ENCODE peak calls at places on chromosomes 11 and 22, in eight cellular contexts. One of them, this sample, is unnamed.

GRCh38 chr22:25200967-25201366 is 1.3 kb downstream of the CRYBB3 start:
- DNase-seq in left cardiac atrium: no peak
- DNase-seq in NCI-H345: no peak
- DNase-seq in MM.1S: no peak
- DNase-seq in prostate gland: no peak
- DNase-seq in stimulated activated CD4-positive, alpha-beta T cell treated with anti-CD3 and anti-CD28 coated beads, Interleukin-15, amount 100 ng/mL, for 24 hours: no peak
- DNase-seq in heart left ventricle: no peak
- DNase-seq in LoVo: no peak
- DNase-seq in this sample: no peak

GRCh38 chr11:7651140-7651551 is 22.2 kb downstream of the CYB5R2 start:
- DNase-seq in left cardiac atrium: no peak
- DNase-seq in NCI-H345: no peak
- DNase-seq in MM.1S: no peak
- DNase-seq in prostate gland: no peak
- DNase-seq in stimulated activated CD4-positive, alpha-beta T cell treated with anti-CD3 and anti-CD28 coated beads, Interleukin-15, amount 100 ng/mL, for 24 hours: no peak
- DNase-seq in heart left ventricle: no peak
- DNase-seq in LoVo: no peak
- DNase-seq in this sample: no peak

GRCh38 chr11:2518112-2518982 is 73.5 kb downstream of the KCNQ1 start:
- DNase-seq in left cardiac atrium: peak; percentile 15
- DNase-seq in NCI-H345: no peak
- DNase-seq in MM.1S: no peak
- DNase-seq in prostate gland: no peak
- DNase-seq in stimulated activated CD4-positive, alpha-beta T cell treated with anti-CD3 and anti-CD28 coated beads, Interleukin-15, amount 100 ng/mL, for 24 hours: no peak
- DNase-seq in heart left ventricle: peak; percentile 12
- DNase-seq in LoVo: no peak
- DNase-seq in this sample: peak; percentile 1

GRCh38 chr22:29702931-29703594 is 16.7 kb upstream of the CABP7 start:
- DNase-seq in left cardiac atrium: peak; percentile 39
- DNase-seq in NCI-H345: peak; percentile 69
- DNase-seq in MM.1S: no peak
- DNase-seq in prostate gland: peak; percentile 44
- DNase-seq in stimulated activated CD4-positive, alpha-beta T cell treated with anti-CD3 and anti-CD28 coated beads, Interleukin-15, amount 100 ng/mL, for 24 hours: no peak
- DNase-seq in heart left ventricle: no peak
- DNase-seq in LoVo: no peak
- DNase-seq in this sample: peak; percentile 84

GRCh38 chr11:5280582-5281102 is 10.9 kb upstream of the HBE1 start:
- DNase-seq in left cardiac atrium: peak; percentile 69
- DNase-seq in NCI-H345: peak; percentile 21
- DNase-seq in MM.1S: peak; percentile 93
- DNase-seq in prostate gland: no peak
- DNase-seq in stimulated activated CD4-positive, alpha-beta T cell treated with anti-CD3 and anti-CD28 coated beads, Interleukin-15, amount 100 ng/mL, for 24 hours: peak; percentile 23
- DNase-seq in heart left ventricle: no peak
- DNase-seq in LoVo: peak; percentile 83
- DNase-seq in this sample: peak; percentile 9

GRCh38 chr11:70713988-70714665 is 315.8 kb downstream of the CTTN start:
- DNase-seq in left cardiac atrium: no peak
- DNase-seq in NCI-H345: no peak
- DNase-seq in MM.1S: no peak
- DNase-seq in prostate gland: no peak
- DNase-seq in stimulated activated CD4-positive, alpha-beta T cell treated with anti-CD3 and anti-CD28 coated beads, Interleukin-15, amount 100 ng/mL, for 24 hours: no peak
- DNase-seq in heart left ventricle: no peak
- DNase-seq in LoVo: no peak
- DNase-seq in this sample: peak; percentile 16

GRCh38 chr11:29801561-29801960 is 215.3 kb downstream of the KCNA4 start:
- DNase-seq in left cardiac atrium: no peak
- DNase-seq in NCI-H345: no peak
- DNase-seq in MM.1S: no peak
- DNase-seq in prostate gland: no peak
- DNase-seq in stimulated activated CD4-positive, alpha-beta T cell treated with anti-CD3 and anti-CD28 coated beads, Interleukin-15, amount 100 ng/mL, for 24 hours: no peak
- DNase-seq in heart left ventricle: no peak
- DNase-seq in LoVo: no peak
- DNase-seq in this sample: no peak

GRCh38 chr11:126391970-126392637 is 36.6 kb downstream of the ST3GAL4 start:
- DNase-seq in left cardiac atrium: peak; percentile 52
- DNase-seq in NCI-H345: peak; percentile 63
- DNase-seq in MM.1S: no peak
- DNase-seq in prostate gland: no peak
- DNase-seq in stimulated activated CD4-positive, alpha-beta T cell treated with anti-CD3 and anti-CD28 coated beads, Interleukin-15, amount 100 ng/mL, for 24 hours: no peak
- DNase-seq in heart left ventricle: no peak
- DNase-seq in LoVo: no peak
- DNase-seq in this sample: peak; percentile 79

GRCh38 chr22:19664951-19665783 is 49.1 kb upstream of the SEPTIN5 start:
- DNase-seq in left cardiac atrium: no peak
- DNase-seq in NCI-H345: no peak
- DNase-seq in MM.1S: no peak
- DNase-seq in prostate gland: no peak
- DNase-seq in stimulated activated CD4-positive, alpha-beta T cell treated with anti-CD3 and anti-CD28 coated beads, Interleukin-15, amount 100 ng/mL, for 24 hours: no peak
- DNase-seq in heart left ventricle: no peak
- DNase-seq in LoVo: no peak
- DNase-seq in this sample: no peak

GRCh38 chr11:47791774-47792173 is 24.6 kb upstream of the FNBP4 start:
- DNase-seq in left cardiac atrium: no peak
- DNase-seq in NCI-H345: no peak
- DNase-seq in MM.1S: no peak
- DNase-seq in prostate gland: no peak
- DNase-seq in stimulated activated CD4-positive, alpha-beta T cell treated with anti-CD3 and anti-CD28 coated beads, Interleukin-15, amount 100 ng/mL, for 24 hours: no peak
- DNase-seq in heart left ventricle: no peak
- DNase-seq in LoVo: no peak
- DNase-seq in this sample: no peak

GRCh38 chr11:76209956-76210885 is 3.9 kb upstream of the WNT11 start:
- DNase-seq in left cardiac atrium: peak; percentile 79
- DNase-seq in NCI-H345: peak; percentile 63
- DNase-seq in MM.1S: peak; percentile 22
- DNase-seq in prostate gland: peak; percentile 51
- DNase-seq in stimulated activated CD4-positive, alpha-beta T cell treated with anti-CD3 and anti-CD28 coated beads, Interleukin-15, amount 100 ng/mL, for 24 hours: peak; percentile 30
- DNase-seq in heart left ventricle: peak; percentile 73
- DNase-seq in LoVo: peak; percentile 37
- DNase-seq in this sample: peak; percentile 61

GRCh38 chr11:43072096-43072495 is 239.7 kb upstream of the API5 start:
- DNase-seq in left cardiac atrium: no peak
- DNase-seq in NCI-H345: no peak
- DNase-seq in MM.1S: no peak
- DNase-seq in prostate gland: no peak
- DNase-seq in stimulated activated CD4-positive, alpha-beta T cell treated with anti-CD3 and anti-CD28 coated beads, Interleukin-15, amount 100 ng/mL, for 24 hours: no peak
- DNase-seq in heart left ventricle: no peak
- DNase-seq in LoVo: no peak
- DNase-seq in this sample: no peak

GRCh38 chr11:125180413-125181305 is 16.1 kb downstream of the PKNOX2 start:
- DNase-seq in left cardiac atrium: no peak
- DNase-seq in NCI-H345: no peak
- DNase-seq in MM.1S: no peak
- DNase-seq in prostate gland: no peak
- DNase-seq in stimulated activated CD4-positive, alpha-beta T cell treated with anti-CD3 and anti-CD28 coated beads, Interleukin-15, amount 100 ng/mL, for 24 hours: no peak
- DNase-seq in heart left ventricle: no peak
- DNase-seq in LoVo: no peak
- DNase-seq in this sample: peak; percentile 36

GRCh38 chr22:23072035-23072910 is 2.0 kb downstream of the GNAZ start:
- DNase-seq in left cardiac atrium: no peak
- DNase-seq in NCI-H345: no peak
- DNase-seq in MM.1S: no peak
- DNase-seq in prostate gland: no peak
- DNase-seq in stimulated activated CD4-positive, alpha-beta T cell treated with anti-CD3 and anti-CD28 coated beads, Interleukin-15, amount 100 ng/mL, for 24 hours: no peak
- DNase-seq in heart left ventricle: no peak
- DNase-seq in LoVo: no peak
- DNase-seq in this sample: no peak

GRCh38 chr22:39494471-39495120 is 7.5 kb upstream of the MIEF1 start:
- DNase-seq in left cardiac atrium: no peak
- DNase-seq in NCI-H345: no peak
- DNase-seq in MM.1S: no peak
- DNase-seq in prostate gland: no peak
- DNase-seq in stimulated activated CD4-positive, alpha-beta T cell treated with anti-CD3 and anti-CD28 coated beads, Interleukin-15, amount 100 ng/mL, for 24 hours: no peak
- DNase-seq in heart left ventricle: no peak
- DNase-seq in LoVo: no peak
- DNase-seq in this sample: no peak

GRCh38 chr22:45503071-45503815 is 560 bp downstream of the FBLN1 start:
- DNase-seq in left cardiac atrium: no peak
- DNase-seq in NCI-H345: no peak
- DNase-seq in MM.1S: no peak
- DNase-seq in prostate gland: no peak
- DNase-seq in stimulated activated CD4-positive, alpha-beta T cell treated with anti-CD3 and anti-CD28 coated beads, Interleukin-15, amount 100 ng/mL, for 24 hours: no peak
- DNase-seq in heart left ventricle: no peak
- DNase-seq in LoVo: no peak
- DNase-seq in this sample: no peak

GRCh38 chr22:48528221-48528915 is 1299.3 kb downstream of the BRD1 start:
- DNase-seq in left cardiac atrium: no peak
- DNase-seq in NCI-H345: peak; percentile 69
- DNase-seq in MM.1S: no peak
- DNase-seq in prostate gland: no peak
- DNase-seq in stimulated activated CD4-positive, alpha-beta T cell treated with anti-CD3 and anti-CD28 coated beads, Interleukin-15, amount 100 ng/mL, for 24 hours: no peak
- DNase-seq in heart left ventricle: no peak
- DNase-seq in LoVo: no peak
- DNase-seq in this sample: no peak

GRCh38 chr22:29478326-29479276 is 1.4 kb upstream of the NEFH start:
- DNase-seq in left cardiac atrium: no peak
- DNase-seq in NCI-H345: no peak
- DNase-seq in MM.1S: no peak
- DNase-seq in prostate gland: no peak
- DNase-seq in stimulated activated CD4-positive, alpha-beta T cell treated with anti-CD3 and anti-CD28 coated beads, Interleukin-15, amount 100 ng/mL, for 24 hours: peak; percentile 28
- DNase-seq in heart left ventricle: no peak
- DNase-seq in LoVo: no peak
- DNase-seq in this sample: no peak

GRCh38 chr11:12433571-12434061 is 56.2 kb downstream of the PARVA start:
- DNase-seq in left cardiac atrium: no peak
- DNase-seq in NCI-H345: no peak
- DNase-seq in MM.1S: no peak
- DNase-seq in prostate gland: no peak
- DNase-seq in stimulated activated CD4-positive, alpha-beta T cell treated with anti-CD3 and anti-CD28 coated beads, Interleukin-15, amount 100 ng/mL, for 24 hours: no peak
- DNase-seq in heart left ventricle: no peak
- DNase-seq in LoVo: no peak
- DNase-seq in this sample: peak; percentile 46

GRCh38 chr22:48889887-48890692 is 937.6 kb downstream of the BRD1 start:
- DNase-seq in left cardiac atrium: no peak
- DNase-seq in NCI-H345: no peak
- DNase-seq in MM.1S: no peak
- DNase-seq in prostate gland: no peak
- DNase-seq in stimulated activated CD4-positive, alpha-beta T cell treated with anti-CD3 and anti-CD28 coated beads, Interleukin-15, amount 100 ng/mL, for 24 hours: no peak
- DNase-seq in heart left ventricle: no peak
- DNase-seq in LoVo: no peak
- DNase-seq in this sample: no peak